ENCODE peak calls at places on chromosome 1, in six cellular contexts. C is WTC11, G is HepG2, H is K562, S is GM23338, W is GM12878. V is an unnamed sample.

GRCh38 chr1:197130677-197131304 is 15.7 kb downstream of the ASPM start:
- DNase-seq in C (no peak), W (no peak), H (no peak), G (no peak), S (peak), V (no peak)

GRCh38 chr1:9247894-9248293 is 13.3 kb downstream of the H6PD start:
- DNase-seq in H (no peak), W (no peak), G (no peak), S (no peak), C (no peak), V (no peak)

GRCh38 chr1:191876631-191877030 is 281.6 kb upstream of the RGS18 start:
- DNase-seq in C (no peak), W (no peak), S (no peak), H (no peak), G (no peak), V (no peak)

GRCh38 chr1:165828581-165829329 is 1.3 kb downstream of the UCK2 start:
- DNase-seq in S (peak), G (peak), H (peak), W (no peak), C (peak), V (peak)

GRCh38 chr1:222105393-222105737 is 363.5 kb upstream of the DUSP10 start:
- DNase-seq in G (peak), W (no peak), S (no peak), H (no peak), C (no peak), V (no peak)

GRCh38 chr1:27203946-27204345 is 30.5 kb upstream of the WDTC1 start:
- DNase-seq in C (no peak), H (no peak), G (no peak), W (no peak), S (no peak), V (no peak)

GRCh38 chr1:181251001-181251712 is 162.7 kb downstream of the IER5 start:
- DNase-seq in W (no peak), S (no peak), C (no peak), G (no peak), H (no peak), V (no peak)

GRCh38 chr1:177355575-177355974 is 184.8 kb downstream of the BRINP2 start:
- DNase-seq in H (no peak), C (peak), S (peak), W (no peak), G (peak), V (peak)

GRCh38 chr1:111987502-111987901 is 2.0 kb downstream of the KCND3 start:
- DNase-seq in H (no peak), C (no peak), G (no peak), S (no peak), W (no peak), V (no peak)

GRCh38 chr1:85580046-85580411 is 532 bp upstream of the CCN1 start:
- DNase-seq in C (peak), H (no peak), W (no peak), S (peak), G (peak), V (no peak)

GRCh38 chr1:43135857-43136781 is 36.0 kb downstream of the EBNA1BP2 start:
- DNase-seq in W (no peak), S (no peak), H (no peak), G (no peak), C (no peak), V (no peak)

GRCh38 chr1:88140325-88140724 is 543.7 kb upstream of the PKN2 start:
- DNase-seq in S (no peak), G (no peak), H (no peak), W (no peak), C (no peak), V (no peak)

GRCh38 chr1:5770981-5771765 is 221.1 kb downstream of the NPHP4 start:
- DNase-seq in S (no peak), G (peak), W (no peak), C (no peak), H (no peak), V (no peak)

GRCh38 chr1:26702680-26703038 is 6.8 kb downstream of the ARID1A start:
- DNase-seq in W (no peak), G (no peak), C (no peak), H (no peak), S (no peak), V (no peak)

GRCh38 chr1:54453089-54453488 is 46.9 kb upstream of the SSBP3 start:
- DNase-seq in H (no peak), G (no peak), W (no peak), S (no peak), C (no peak), V (no peak)
- TF ChIP-seq CREB1 in H (no peak), G (no peak), W (no peak), S (no peak), C (no peak), V (no peak)

GRCh38 chr1:202164271-202165037 is 4.1 kb upstream of the PTPN7 start:
- DNase-seq in C (no peak), W (peak), S (no peak), G (no peak), H (peak), V (no peak)
- TF ChIP-seq CREB1 in C (no peak), W (no peak), S (no peak), G (no peak), H (no peak), V (no peak)

DNA sequence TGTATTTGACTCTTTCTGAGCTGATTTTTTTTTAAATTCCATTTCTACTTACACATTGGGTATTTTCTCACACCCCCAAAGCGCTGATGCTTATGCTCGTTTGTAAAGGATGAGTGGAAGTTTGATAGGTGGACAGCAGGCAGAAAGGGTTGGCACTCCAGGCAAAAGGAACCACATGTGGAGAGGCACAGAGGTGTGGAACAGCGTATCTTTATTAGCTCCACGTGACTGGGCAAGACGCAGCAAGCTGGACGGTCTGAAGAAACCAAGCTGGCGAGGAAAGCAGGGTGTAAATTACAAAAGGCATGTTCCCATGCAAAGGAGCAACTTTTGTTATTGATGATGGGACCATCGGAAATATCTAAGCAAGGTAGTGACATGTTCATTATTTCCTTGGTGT is 169.4 kb upstream of the RAB4A start:
- DNase-seq in W (no peak), G (no peak), S (no peak), H (no peak), C (no peak), V (no peak)
- TF ChIP-seq CREB1 in W (no peak), G (no peak), S (no peak), H (no peak), C (no peak), V (no peak)

DNA sequence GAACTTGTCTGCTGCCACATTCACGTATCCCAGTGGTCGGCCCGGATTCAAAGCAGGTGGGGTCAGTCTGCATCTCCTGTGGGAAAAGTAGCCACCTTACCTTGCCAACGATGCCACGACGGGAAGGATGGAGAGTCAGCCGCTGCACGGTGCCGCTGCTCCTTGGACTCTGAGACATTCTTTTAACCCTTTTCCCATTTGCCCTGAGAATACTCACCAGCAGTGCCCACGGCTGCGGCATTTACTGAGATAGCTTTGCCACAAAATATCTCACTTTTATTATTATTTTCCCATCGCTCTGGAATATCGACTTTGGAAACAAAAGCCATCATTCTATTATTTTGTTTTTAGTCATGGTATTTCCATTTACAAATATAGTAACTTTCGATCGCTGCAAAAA is 15.3 kb upstream of the TTC34 start:
- DNase-seq in C (no peak), W (no peak), H (no peak), S (no peak), G (no peak), V (no peak)
- TF ChIP-seq CREB1 in C (no peak), W (no peak), H (no peak), S (no peak), G (no peak), V (no peak)

DNA sequence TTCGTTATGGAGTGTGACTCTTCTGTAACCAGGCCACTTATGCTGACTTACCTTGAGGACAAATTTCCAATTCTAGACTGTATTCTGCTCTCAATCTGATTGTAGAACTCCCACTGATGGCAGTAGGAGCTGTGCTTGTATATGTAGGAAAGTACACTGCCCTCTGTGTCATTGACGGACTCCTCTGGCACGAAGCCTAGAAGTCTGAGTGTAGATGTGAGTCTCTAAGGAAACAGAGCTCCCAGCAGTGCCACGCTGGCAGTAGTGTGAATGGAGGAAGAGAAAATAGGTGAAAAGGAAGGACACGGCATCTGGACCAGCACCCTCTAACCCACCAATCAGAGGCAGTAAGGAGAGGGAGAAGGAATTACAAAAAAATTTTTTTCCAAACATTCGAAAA is 130.4 kb upstream of the ADGRL2 start:
- DNase-seq in S (no peak), H (no peak), G (no peak), C (no peak), W (no peak), V (no peak)
- TF ChIP-seq CREB1 in S (no peak), H (no peak), G (no peak), C (no peak), W (no peak), V (no peak)

DNA sequence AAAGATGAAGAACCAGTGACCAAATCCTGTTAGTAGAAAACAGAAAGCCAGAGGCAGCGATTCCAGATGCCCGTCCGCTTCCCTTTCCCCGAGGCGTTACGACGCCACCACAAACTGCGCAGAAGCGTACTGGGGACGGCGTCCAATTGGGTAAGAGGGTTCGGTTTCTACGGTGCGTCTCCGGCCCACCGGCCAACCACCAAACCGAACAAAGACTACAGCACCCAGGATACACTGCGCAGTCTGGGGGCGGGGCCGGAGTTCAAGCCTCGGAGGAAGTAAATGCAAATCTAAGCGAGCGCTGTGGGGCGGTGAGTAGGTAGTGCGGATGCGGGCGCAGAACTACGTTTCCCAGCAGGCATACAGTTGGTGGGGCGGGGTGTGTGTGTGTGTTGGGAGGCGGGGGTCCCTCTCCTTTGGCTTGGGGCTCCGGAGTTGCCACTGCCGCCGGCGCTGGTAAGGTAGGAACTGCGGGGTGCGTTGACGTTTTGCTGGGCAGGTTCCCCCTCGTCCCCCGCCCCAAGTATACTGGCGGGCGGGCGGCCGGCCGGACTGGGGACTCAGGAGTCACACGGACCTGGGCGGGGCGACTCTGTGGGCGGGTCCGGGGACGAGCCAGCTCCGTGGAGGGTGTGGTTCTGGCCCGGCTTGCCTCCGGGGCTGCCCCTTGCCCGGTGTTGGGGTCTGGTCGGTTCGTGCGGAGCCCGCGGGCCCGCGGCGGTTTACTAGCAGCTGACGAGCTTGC is at the start of the genes SWT1 and TRMT1L:
- DNase-seq in S (peak), W (peak), C (peak), H (peak), G (peak), V (peak)
- TF ChIP-seq CREB1 in S (peak), W (peak), C (no peak), H (no peak), G (peak), V (peak)

V was measured in H1.